ENCODE peak calls at places on chromosomes 3 and 15, in five cellular contexts. One of them, this sample, is unnamed.

GRCh38 chr3:197957775-197958103 is 2.3 kb upstream of the LMLN start:
- DNase-seq in left cardiac atrium: no peak
- DNase-seq in stimulated activated CD4-positive, alpha-beta T cell treated with anti-CD3 and anti-CD28 coated beads, Interleukin-1b, Interleukin-23, amount 100 ng/mL, for 24 hours: no peak
- DNase-seq in glutamatergic neuron: no peak
- DNase-seq in NCI-H2029 treated with DMSO at 0.1 percent for 48 hours: no peak
- DNase-seq in this sample: no peak

GRCh38 chr15:39438260-39438659 is 142.6 kb upstream of the THBS1 start:
- DNase-seq in left cardiac atrium: peak; percentile 54
- DNase-seq in glutamatergic neuron: no peak
- DNase-seq in stimulated activated CD4-positive, alpha-beta T cell treated with anti-CD3 and anti-CD28 coated beads, Interleukin-1b, Interleukin-23, amount 100 ng/mL, for 24 hours: no peak
- DNase-seq in NCI-H2029 treated with DMSO at 0.1 percent for 48 hours: no peak
- DNase-seq in this sample: no peak

GRCh38 chr15:92580521-92580920 is 75.1 kb downstream of the FAM174B start:
- DNase-seq in glutamatergic neuron: no peak
- DNase-seq in left cardiac atrium: no peak
- DNase-seq in stimulated activated CD4-positive, alpha-beta T cell treated with anti-CD3 and anti-CD28 coated beads, Interleukin-1b, Interleukin-23, amount 100 ng/mL, for 24 hours: no peak
- DNase-seq in NCI-H2029 treated with DMSO at 0.1 percent for 48 hours: no peak
- DNase-seq in this sample: no peak

GRCh38 chr3:177300842-177301241 is 103.6 kb upstream of the TBL1XR1 start:
- DNase-seq in glutamatergic neuron: no peak
- DNase-seq in stimulated activated CD4-positive, alpha-beta T cell treated with anti-CD3 and anti-CD28 coated beads, Interleukin-1b, Interleukin-23, amount 100 ng/mL, for 24 hours: no peak
- DNase-seq in left cardiac atrium: no peak
- DNase-seq in NCI-H2029 treated with DMSO at 0.1 percent for 48 hours: no peak
- DNase-seq in this sample: no peak

GRCh38 chr3:150666167-150666566 is 37.6 kb downstream of the ERICH6 start:
- DNase-seq in glutamatergic neuron: no peak
- DNase-seq in left cardiac atrium: no peak
- DNase-seq in stimulated activated CD4-positive, alpha-beta T cell treated with anti-CD3 and anti-CD28 coated beads, Interleukin-1b, Interleukin-23, amount 100 ng/mL, for 24 hours: no peak
- DNase-seq in NCI-H2029 treated with DMSO at 0.1 percent for 48 hours: no peak
- DNase-seq in this sample: no peak

GRCh38 chr15:42315435-42316020 is 42.3 kb upstream of the TMEM87A start:
- DNase-seq in left cardiac atrium: no peak
- DNase-seq in NCI-H2029 treated with DMSO at 0.1 percent for 48 hours: no peak
- DNase-seq in stimulated activated CD4-positive, alpha-beta T cell treated with anti-CD3 and anti-CD28 coated beads, Interleukin-1b, Interleukin-23, amount 100 ng/mL, for 24 hours: no peak
- DNase-seq in glutamatergic neuron: no peak
- DNase-seq in this sample: no peak

GRCh38 chr15:95291878-95292472 is 1038.5 kb upstream of the NR2F2 start:
- DNase-seq in left cardiac atrium: no peak
- DNase-seq in stimulated activated CD4-positive, alpha-beta T cell treated with anti-CD3 and anti-CD28 coated beads, Interleukin-1b, Interleukin-23, amount 100 ng/mL, for 24 hours: no peak
- DNase-seq in glutamatergic neuron: no peak
- DNase-seq in NCI-H2029 treated with DMSO at 0.1 percent for 48 hours: no peak
- DNase-seq in this sample: no peak

GRCh38 chr3:33006571-33007286 is 55.3 kb downstream of the CCR4 start:
- DNase-seq in stimulated activated CD4-positive, alpha-beta T cell treated with anti-CD3 and anti-CD28 coated beads, Interleukin-1b, Interleukin-23, amount 100 ng/mL, for 24 hours: no peak
- DNase-seq in glutamatergic neuron: no peak
- DNase-seq in left cardiac atrium: no peak
- DNase-seq in NCI-H2029 treated with DMSO at 0.1 percent for 48 hours: no peak
- DNase-seq in this sample: no peak

GRCh38 chr3:176463610-176464009 is 733.7 kb downstream of the TBL1XR1 start:
- DNase-seq in glutamatergic neuron: no peak
- DNase-seq in left cardiac atrium: no peak
- DNase-seq in stimulated activated CD4-positive, alpha-beta T cell treated with anti-CD3 and anti-CD28 coated beads, Interleukin-1b, Interleukin-23, amount 100 ng/mL, for 24 hours: no peak
- DNase-seq in NCI-H2029 treated with DMSO at 0.1 percent for 48 hours: no peak
- DNase-seq in this sample: no peak

GRCh38 chr3:196127308-196128040 is 45.6 kb upstream of the TFRC start:
- DNase-seq in stimulated activated CD4-positive, alpha-beta T cell treated with anti-CD3 and anti-CD28 coated beads, Interleukin-1b, Interleukin-23, amount 100 ng/mL, for 24 hours: no peak
- DNase-seq in left cardiac atrium: no peak
- DNase-seq in NCI-H2029 treated with DMSO at 0.1 percent for 48 hours: no peak
- DNase-seq in glutamatergic neuron: no peak
- DNase-seq in this sample: peak; percentile 46

GRCh38 chr15:92326236-92326635 is 67.4 kb upstream of the ST8SIA2 start:
- DNase-seq in stimulated activated CD4-positive, alpha-beta T cell treated with anti-CD3 and anti-CD28 coated beads, Interleukin-1b, Interleukin-23, amount 100 ng/mL, for 24 hours: no peak
- DNase-seq in glutamatergic neuron: peak; percentile 42
- DNase-seq in NCI-H2029 treated with DMSO at 0.1 percent for 48 hours: no peak
- DNase-seq in left cardiac atrium: no peak
- DNase-seq in this sample: no peak

GRCh38 chr3:100246999-100247398 is 13.8 kb upstream of the TBC1D23 start:
- DNase-seq in left cardiac atrium: no peak
- DNase-seq in glutamatergic neuron: no peak
- DNase-seq in NCI-H2029 treated with DMSO at 0.1 percent for 48 hours: no peak
- DNase-seq in stimulated activated CD4-positive, alpha-beta T cell treated with anti-CD3 and anti-CD28 coated beads, Interleukin-1b, Interleukin-23, amount 100 ng/mL, for 24 hours: no peak
- DNase-seq in this sample: no peak

GRCh38 chr15:93037341-93038063 is 51.5 kb downstream of the RGMA start:
- DNase-seq in left cardiac atrium: peak; percentile 77
- DNase-seq in NCI-H2029 treated with DMSO at 0.1 percent for 48 hours: no peak
- DNase-seq in glutamatergic neuron: peak; percentile 78
- DNase-seq in stimulated activated CD4-positive, alpha-beta T cell treated with anti-CD3 and anti-CD28 coated beads, Interleukin-1b, Interleukin-23, amount 100 ng/mL, for 24 hours: no peak
- DNase-seq in this sample: peak; percentile 29

GRCh38 chr15:48645558-48646330 is at the start of gene FBN1:
- DNase-seq in glutamatergic neuron: peak; percentile 60
- DNase-seq in left cardiac atrium: peak; percentile 81
- DNase-seq in stimulated activated CD4-positive, alpha-beta T cell treated with anti-CD3 and anti-CD28 coated beads, Interleukin-1b, Interleukin-23, amount 100 ng/mL, for 24 hours: no peak
- DNase-seq in NCI-H2029 treated with DMSO at 0.1 percent for 48 hours: no peak
- DNase-seq in this sample: peak; percentile 8

GRCh38 chr3:115792206-115792955 is 169.1 kb downstream of the GAP43 start:
- DNase-seq in stimulated activated CD4-positive, alpha-beta T cell treated with anti-CD3 and anti-CD28 coated beads, Interleukin-1b, Interleukin-23, amount 100 ng/mL, for 24 hours: no peak
- DNase-seq in left cardiac atrium: no peak
- DNase-seq in NCI-H2029 treated with DMSO at 0.1 percent for 48 hours: no peak
- DNase-seq in glutamatergic neuron: no peak
- DNase-seq in this sample: no peak

GRCh38 chr3:4904801-4905695 is 74.2 kb upstream of the BHLHE40 start:
- DNase-seq in left cardiac atrium: no peak
- DNase-seq in stimulated activated CD4-positive, alpha-beta T cell treated with anti-CD3 and anti-CD28 coated beads, Interleukin-1b, Interleukin-23, amount 100 ng/mL, for 24 hours: no peak
- DNase-seq in NCI-H2029 treated with DMSO at 0.1 percent for 48 hours: no peak
- DNase-seq in glutamatergic neuron: no peak
- DNase-seq in this sample: no peak

GRCh38 chr3:127680146-127680661 is 7.5 kb downstream of the ABTB1 start:
- DNase-seq in stimulated activated CD4-positive, alpha-beta T cell treated with anti-CD3 and anti-CD28 coated beads, Interleukin-1b, Interleukin-23, amount 100 ng/mL, for 24 hours: no peak
- DNase-seq in NCI-H2029 treated with DMSO at 0.1 percent for 48 hours: no peak
- DNase-seq in glutamatergic neuron: no peak
- DNase-seq in left cardiac atrium: no peak
- DNase-seq in this sample: peak; percentile 26

GRCh38 chr3:5072100-5072816 is 49.8 kb upstream of the ARL8B start:
- DNase-seq in glutamatergic neuron: no peak
- DNase-seq in NCI-H2029 treated with DMSO at 0.1 percent for 48 hours: no peak
- DNase-seq in left cardiac atrium: no peak
- DNase-seq in stimulated activated CD4-positive, alpha-beta T cell treated with anti-CD3 and anti-CD28 coated beads, Interleukin-1b, Interleukin-23, amount 100 ng/mL, for 24 hours: no peak
- DNase-seq in this sample: no peak

GRCh38 chr15:74954515-74954914 is 2.1 kb downstream of the RPP25 start:
- DNase-seq in glutamatergic neuron: no peak
- DNase-seq in left cardiac atrium: peak; percentile 65
- DNase-seq in NCI-H2029 treated with DMSO at 0.1 percent for 48 hours: no peak
- DNase-seq in stimulated activated CD4-positive, alpha-beta T cell treated with anti-CD3 and anti-CD28 coated beads, Interleukin-1b, Interleukin-23, amount 100 ng/mL, for 24 hours: no peak
- DNase-seq in this sample: no peak

GRCh38 chr3:190031887-190032752 is 88.6 kb downstream of the P3H2 start:
- DNase-seq in glutamatergic neuron: no peak
- DNase-seq in stimulated activated CD4-positive, alpha-beta T cell treated with anti-CD3 and anti-CD28 coated beads, Interleukin-1b, Interleukin-23, amount 100 ng/mL, for 24 hours: no peak
- DNase-seq in NCI-H2029 treated with DMSO at 0.1 percent for 48 hours: no peak
- DNase-seq in left cardiac atrium: no peak
- DNase-seq in this sample: no peak

GRCh38 chr15:55827204-55827603 is 84.3 kb upstream of the PRTG start:
- DNase-seq in glutamatergic neuron: no peak
- DNase-seq in NCI-H2029 treated with DMSO at 0.1 percent for 48 hours: no peak
- DNase-seq in left cardiac atrium: no peak
- DNase-seq in stimulated activated CD4-positive, alpha-beta T cell treated with anti-CD3 and anti-CD28 coated beads, Interleukin-1b, Interleukin-23, amount 100 ng/mL, for 24 hours: no peak
- DNase-seq in this sample: no peak

GRCh38 chr15:89364741-89365450 is 30.3 kb upstream of the POLG start:
- DNase-seq in stimulated activated CD4-positive, alpha-beta T cell treated with anti-CD3 and anti-CD28 coated beads, Interleukin-1b, Interleukin-23, amount 100 ng/mL, for 24 hours: no peak
- DNase-seq in left cardiac atrium: no peak
- DNase-seq in NCI-H2029 treated with DMSO at 0.1 percent for 48 hours: no peak
- DNase-seq in glutamatergic neuron: no peak
- DNase-seq in this sample: no peak

GRCh38 chr15:39642011-39642640 is 61.2 kb downstream of the THBS1 start:
- DNase-seq in NCI-H2029 treated with DMSO at 0.1 percent for 48 hours: no peak
- DNase-seq in glutamatergic neuron: no peak
- DNase-seq in stimulated activated CD4-positive, alpha-beta T cell treated with anti-CD3 and anti-CD28 coated beads, Interleukin-1b, Interleukin-23, amount 100 ng/mL, for 24 hours: no peak
- DNase-seq in left cardiac atrium: no peak
- DNase-seq in this sample: no peak

GRCh38 chr3:13085081-13085845 is 12.0 kb upstream of the IQSEC1 start:
- DNase-seq in NCI-H2029 treated with DMSO at 0.1 percent for 48 hours: no peak
- DNase-seq in stimulated activated CD4-positive, alpha-beta T cell treated with anti-CD3 and anti-CD28 coated beads, Interleukin-1b, Interleukin-23, amount 100 ng/mL, for 24 hours: no peak
- DNase-seq in glutamatergic neuron: no peak
- DNase-seq in left cardiac atrium: no peak
- DNase-seq in this sample: no peak

GRCh38 chr15:84598250-84598649 is 2.6 kb upstream of the ZSCAN2 start:
- DNase-seq in stimulated activated CD4-positive, alpha-beta T cell treated with anti-CD3 and anti-CD28 coated beads, Interleukin-1b, Interleukin-23, amount 100 ng/mL, for 24 hours: no peak
- DNase-seq in NCI-H2029 treated with DMSO at 0.1 percent for 48 hours: no peak
- DNase-seq in left cardiac atrium: no peak
- DNase-seq in glutamatergic neuron: no peak
- DNase-seq in this sample: no peak

GRCh38 chr15:40420793-40421192 is 15.2 kb downstream of the IVD start:
- DNase-seq in stimulated activated CD4-positive, alpha-beta T cell treated with anti-CD3 and anti-CD28 coated beads, Interleukin-1b, Interleukin-23, amount 100 ng/mL, for 24 hours: no peak
- DNase-seq in glutamatergic neuron: no peak
- DNase-seq in left cardiac atrium: no peak
- DNase-seq in NCI-H2029 treated with DMSO at 0.1 percent for 48 hours: peak; percentile 48
- DNase-seq in this sample: no peak